ENCODE peak calls at places on chromosomes 5 and 9, in ten cellular contexts. G, H, E, Z, B, M, T, P, U and R are unnamed samples. For H3K79me2, the result is how much of the 10 kb centered on the place peaks cover.

GRCh38 chr5:58273705-58274104 is 186.2 kb downstream of the PLK2 start:
- DNase-seq in G (no peak), H (peak), E (no peak), Z (no peak), B (no peak), M (no peak), T (no peak), P (no peak), U (no peak), R (no peak)

GRCh38 chr5:1537166-1538154 is 13.7 kb upstream of the LPCAT1 start:
- DNase-seq in G (no peak), H (no peak), E (no peak), Z (no peak), B (no peak), M (no peak), T (peak), P (no peak), U (no peak), R (no peak)

GRCh38 chr5:57219386-57219785 is 45.5 kb downstream of the GPBP1 start:
- DNase-seq in G (no peak), H (no peak), E (peak), Z (no peak), B (peak), M (peak), T (no peak), P (no peak), U (no peak), R (peak)

GRCh38 chr5:172795401-172795977 is 24.5 kb upstream of the DUSP1 start:
- DNase-seq in G (no peak), H (peak), E (no peak), Z (peak), B (peak), M (peak), T (no peak), P (peak), U (no peak), R (peak)

GRCh38 chr5:14869286-14870164 is 2.1 kb downstream of the ANKH start:
- DNase-seq in G (peak), H (no peak), E (no peak), Z (peak), B (no peak), M (no peak), T (no peak), P (no peak), U (no peak), R (no peak)

GRCh38 chr5:159764283-159764927 is 151.9 kb upstream of the ADRA1B start:
- DNase-seq in G (peak), H (peak), E (no peak), Z (peak), B (no peak), M (no peak), T (no peak), P (peak), U (no peak), R (peak)

GRCh38 chr9:72947987-72948465 is 4.8 kb downstream of the ALDH1A1 start:
- DNase-seq in G (no peak), H (no peak), E (no peak), Z (no peak), B (no peak), M (peak), T (no peak), P (no peak), U (no peak), R (no peak)

GRCh38 chr9:4417578-4418325 is 72.5 kb upstream of the SLC1A1 start:
- DNase-seq in G (no peak), H (no peak), E (no peak), Z (peak), B (no peak), M (peak), T (no peak), P (peak), U (no peak), R (no peak)

GRCh38 chr5:73644385-73644963 is 18.5 kb downstream of the ARHGEF28 start:
- DNase-seq in G (no peak), H (no peak), E (no peak), Z (no peak), B (peak), M (no peak), T (no peak), P (no peak), U (no peak), R (no peak)

GRCh38 chr5:125103459-125103858 is 357.0 kb upstream of the ZNF608 start:
- DNase-seq in G (no peak), H (no peak), E (no peak), Z (no peak), B (no peak), M (no peak), T (no peak), P (no peak), U (no peak), R (no peak)

GRCh38 chr9:70553718-70554673 is 139.5 kb upstream of the KLF9 start:
- DNase-seq in G (no peak), H (no peak), E (no peak), Z (peak), B (peak), M (peak), T (peak), P (peak), U (peak), R (no peak)

GRCh38 chr9:12775373-12775962 is 648 bp downstream of the LURAP1L start:
- DNase-seq in G (no peak), H (no peak), E (peak), Z (peak), B (peak), M (no peak), T (peak), P (no peak), U (peak), R (peak)

GRCh38 chr5:83467315-83468044 is 4.1 kb upstream of the VCAN start:
- DNase-seq in G (peak), H (peak), E (no peak), Z (peak), B (peak), M (no peak), T (no peak), P (peak), U (peak), R (no peak)

GRCh38 chr5:623531-623930 is 11.4 kb downstream of the CEP72 start:
- DNase-seq in G (no peak), H (no peak), E (no peak), Z (no peak), B (no peak), M (no peak), T (no peak), P (no peak), U (no peak), R (no peak)

GRCh38 chr5:146032911-146033310 is 72.5 kb downstream of the PLAC8L1 start:
- DNase-seq in G (no peak), H (no peak), E (no peak), Z (no peak), B (no peak), M (no peak), T (no peak), P (peak), U (no peak), R (no peak)

GRCh38 chr9:136044207-136044970 is 50.7 kb downstream of the NACC2 start:
- DNase-seq in G (no peak), H (no peak), E (no peak), Z (no peak), B (no peak), M (no peak), T (no peak), P (no peak), U (no peak), R (no peak)

GRCh38 chr9:83151627-83152137 is 88.7 kb upstream of the RASEF start:
- DNase-seq in G (no peak), H (no peak), E (no peak), Z (no peak), B (no peak), M (no peak), T (no peak), P (no peak), U (no peak), R (no peak)

GRCh38 chr5:59732806-59733205 is 160.7 kb downstream of the PDE4D start:
- DNase-seq in G (no peak), H (no peak), E (no peak), Z (peak), B (no peak), M (no peak), T (no peak), P (no peak), U (no peak), R (no peak)
- H3K79me2 ChIP-seq in G (under half), H (under half), E (under half), Z (under half), B (under half), M (under half), T (under half), P (under half), U (under half), R (under half)

GRCh38 chr9:134061019-134061687 is 6.7 kb downstream of the BRD3 start:
- DNase-seq in G (no peak), H (no peak), E (no peak), Z (no peak), B (no peak), M (no peak), T (peak), P (no peak), U (peak), R (no peak)
- H3K79me2 ChIP-seq in G (half or more), H (half or more), E (under half), Z (half or more), B (half or more), M (half or more), T (half or more), P (half or more), U (half or more), R (half or more)

DNA sequence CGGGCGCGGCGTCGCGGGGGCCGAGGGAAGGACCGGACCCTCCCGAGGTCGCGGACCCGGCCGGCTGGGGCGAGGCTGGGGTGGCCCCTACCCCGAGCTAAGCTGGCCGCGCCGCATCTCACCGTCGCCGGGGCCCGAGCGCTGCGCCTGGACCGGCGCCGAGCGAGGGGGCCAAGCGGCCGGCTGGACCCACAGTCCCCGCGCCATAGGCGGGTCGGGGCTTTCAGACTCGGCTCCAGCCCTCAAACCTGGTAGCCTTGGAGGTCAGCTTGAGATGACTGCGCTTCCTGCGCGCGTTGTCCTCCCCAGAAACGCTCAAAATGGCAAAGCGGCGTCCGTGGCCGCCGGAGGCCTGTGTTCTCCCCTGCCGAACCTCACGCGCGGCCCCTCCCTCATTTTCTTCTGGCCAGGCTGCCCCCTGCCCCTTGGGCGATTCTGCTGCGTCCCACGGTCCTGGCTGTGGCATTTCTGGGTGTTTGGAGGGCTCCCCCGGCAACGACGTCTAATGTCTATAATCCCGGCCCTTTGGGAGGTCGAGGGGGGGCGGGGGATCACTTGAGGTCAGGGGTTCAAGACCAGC is 8.7 kb upstream of the GRIN1 start:
- DNase-seq in G (no peak), H (no peak), E (no peak), Z (peak), B (peak), M (no peak), T (peak), P (no peak), U (peak), R (no peak)
- H3K79me2 ChIP-seq in G (under half), H (under half), E (under half), Z (under half), B (under half), M (under half), T (under half), P (under half), U (under half), R (under half)

GRCh38 chr9:124285903-124286291 is 28.1 kb downstream of the NEK6 start:
- DNase-seq in G (no peak), H (peak), E (peak), Z (peak), B (no peak), M (peak), T (no peak), P (peak), U (no peak), R (peak)
- H3K79me2 ChIP-seq in G (half or more), H (half or more), E (under half), Z (half or more), B (under half), M (half or more), T (under half), P (half or more), U (under half), R (half or more)